ENCODE peak calls at places on chromosomes 11 and 22, in seven cellular contexts. N, Q, K, W, T, R and J are unnamed samples.

GRCh38 chr11:63610604-63611394 is 3.4 kb downstream of the PLAAT3 start:
- DNase-seq in T (no peak), W (no peak), K (no peak), N (no peak), R (no peak), Q (no peak), J (no peak)

GRCh38 chr11:105456950-105457349 is 152.9 kb upstream of the GRIA4 start:
- DNase-seq in W (no peak), R (no peak), Q (no peak), T (no peak), K (no peak), N (no peak), J (no peak)

GRCh38 chr11:77039491-77040400 is 5.5 kb downstream of the B3GNT6 start:
- DNase-seq in T (peak; percentile 80), W (peak; percentile 56), K (peak; percentile 53), R (no peak), Q (no peak), N (peak; percentile 44), J (peak; percentile 8)

GRCh38 chr11:126929186-126930085 is 71.1 kb downstream of the KIRREL3 start:
- DNase-seq in R (no peak), W (peak; percentile 94), T (no peak), K (no peak), N (no peak), Q (no peak), J (no peak)

GRCh38 chr11:101126551-101127347 is 2.9 kb downstream of the PGR start:
- DNase-seq in Q (no peak), K (peak; percentile 5), T (peak; percentile 86), N (peak; percentile 2), W (no peak), R (no peak), J (no peak)

GRCh38 chr11:103608566-103608965 is 427.9 kb upstream of the DDI1 start:
- DNase-seq in T (no peak), R (no peak), W (peak; percentile 72), K (no peak), Q (no peak), N (no peak), J (no peak)

GRCh38 chr11:110298298-110298765 is 1.9 kb upstream of the RDX start:
- DNase-seq in R (no peak), W (peak; percentile 37), T (no peak), Q (no peak), N (peak; percentile 60), K (no peak), J (no peak)

GRCh38 chr22:35649026-35649553 is 844 bp downstream of the APOL6 start:
- DNase-seq in W (no peak), R (no peak), Q (no peak), N (no peak), T (no peak), K (no peak), J (no peak)

DNA sequence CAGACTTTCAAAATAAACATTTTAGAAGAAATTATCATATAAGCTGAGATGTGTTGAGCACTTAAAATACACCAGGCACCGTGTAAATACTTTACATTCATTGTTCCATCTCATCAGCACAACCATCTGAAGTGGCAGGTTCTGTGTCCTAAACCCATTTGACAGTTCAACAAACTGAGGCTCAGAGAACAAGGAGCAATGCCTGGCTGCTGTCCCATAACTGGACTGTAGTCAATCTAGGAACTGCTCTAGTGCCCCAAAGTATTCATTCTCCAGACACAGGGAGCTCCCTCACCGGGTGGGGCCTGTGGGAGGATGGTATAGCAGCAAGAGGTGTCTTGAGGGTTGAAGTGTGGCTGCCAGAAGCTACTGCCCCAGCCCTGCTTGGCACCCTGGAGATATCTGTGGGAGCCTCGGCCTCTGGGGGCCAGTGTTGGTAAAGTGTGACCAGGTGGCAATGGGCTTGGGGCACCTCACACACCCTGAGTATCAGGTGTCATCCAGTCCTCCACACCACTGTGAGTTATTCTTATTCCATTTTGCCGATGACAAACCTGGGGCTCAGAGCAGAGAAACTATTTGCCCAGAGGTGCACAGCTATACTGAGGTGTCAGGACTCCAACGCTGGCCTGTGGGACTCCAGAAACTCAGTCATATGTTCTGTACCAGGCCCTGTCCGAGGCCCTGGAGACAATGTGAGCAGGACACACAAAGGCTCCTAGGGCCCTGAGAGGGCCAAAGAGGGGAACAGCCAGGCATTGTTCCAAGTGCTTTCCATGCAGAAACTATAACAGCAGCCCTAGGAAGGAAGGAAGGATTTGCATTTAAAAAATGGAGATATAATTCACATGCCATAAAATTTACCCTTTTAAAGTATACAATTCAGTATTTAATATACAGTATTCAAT is 45.9 kb upstream of the KLHL35 start:
- DNase-seq in Q (no peak), N (no peak), R (no peak), W (no peak), T (no peak), K (peak; percentile 57), J (no peak)
- H3K4me1 ChIP-seq in Q (peaks cover 20% of the 10 kb centered on the region), N (peaks cover 56% of the 10 kb centered on the region), R (peaks cover 19% of the 10 kb centered on the region), W (peaks cover 15% of the 10 kb centered on the region), T (peaks cover 7% of the 10 kb centered on the region), K (peaks cover 25% of the 10 kb centered on the region), J (peaks cover 24% of the 10 kb centered on the region)

GRCh38 chr11:36447514-36447913 is 62.6 kb downstream of the TRAF6 start:
- DNase-seq in W (peak; percentile 61), Q (no peak), R (no peak), N (no peak), T (no peak), K (no peak), J (no peak)

GRCh38 chr11:36446135-36446534 is 63.9 kb downstream of the TRAF6 start:
- DNase-seq in R (no peak), T (no peak), Q (no peak), K (no peak), N (no peak), W (no peak), J (no peak)

GRCh38 chr11:36450391-36450714 is 59.7 kb downstream of the TRAF6 start:
- DNase-seq in W (no peak), R (no peak), K (no peak), T (no peak), N (no peak), Q (no peak), J (no peak)

GRCh38 chr11:36449566-36450390 is 60.3 kb downstream of the TRAF6 start:
- DNase-seq in Q (no peak), K (no peak), T (no peak), W (peak; percentile 62), R (no peak), N (no peak), J (no peak)

DNA sequence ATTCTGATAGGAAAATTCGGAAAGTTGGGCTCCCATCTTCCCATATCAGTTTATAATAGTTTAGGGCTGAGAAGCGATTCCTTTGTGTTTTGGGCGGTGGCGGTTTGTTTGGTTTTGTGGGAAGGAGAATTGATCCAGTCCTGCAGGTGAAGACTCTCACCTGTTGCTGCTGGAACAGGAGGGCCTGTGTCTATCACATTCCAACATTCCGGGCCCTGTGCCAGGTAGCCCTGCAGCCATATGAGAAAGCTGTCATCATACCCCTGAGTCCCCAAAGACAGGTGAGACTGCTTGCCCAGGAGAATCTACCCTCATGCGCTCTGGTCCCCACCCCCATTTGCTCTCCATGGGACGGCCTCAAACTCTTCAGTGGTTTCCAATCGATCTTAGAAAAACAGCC is 62.1 kb downstream of the TRAF6 start:
- DNase-seq in T (no peak), K (no peak), Q (no peak), N (peak; percentile 50), W (no peak), R (no peak), J (no peak)
- H3K27me3 ChIP-seq in T (no peaks in the 10 kb centered on the region), K (no peaks in the 10 kb centered on the region), Q (no peaks in the 10 kb centered on the region), N (no peaks in the 10 kb centered on the region), W (peaks cover 2% of the 10 kb centered on the region), R (no peaks in the 10 kb centered on the region), J (no peaks in the 10 kb centered on the region)

GRCh38 chr22:23213031-23213555 is 32.8 kb downstream of the BCR start:
- DNase-seq in Q (no peak), T (no peak), N (no peak), R (no peak), K (no peak), W (no peak), J (no peak)

GRCh38 chr22:23211622-23212021 is 31.3 kb downstream of the BCR start:
- DNase-seq in T (no peak), K (no peak), R (no peak), N (no peak), W (no peak), Q (no peak), J (no peak)

GRCh38 chr22:23213581-23214341 is 33.5 kb downstream of the BCR start:
- DNase-seq in R (no peak), T (no peak), N (no peak), K (peak; percentile 94), Q (no peak), W (no peak), J (no peak)

GRCh38 chr22:23210428-23211170 is 30.3 kb downstream of the BCR start:
- DNase-seq in W (no peak), N (no peak), T (no peak), K (no peak), R (no peak), Q (no peak), J (no peak)

DNA sequence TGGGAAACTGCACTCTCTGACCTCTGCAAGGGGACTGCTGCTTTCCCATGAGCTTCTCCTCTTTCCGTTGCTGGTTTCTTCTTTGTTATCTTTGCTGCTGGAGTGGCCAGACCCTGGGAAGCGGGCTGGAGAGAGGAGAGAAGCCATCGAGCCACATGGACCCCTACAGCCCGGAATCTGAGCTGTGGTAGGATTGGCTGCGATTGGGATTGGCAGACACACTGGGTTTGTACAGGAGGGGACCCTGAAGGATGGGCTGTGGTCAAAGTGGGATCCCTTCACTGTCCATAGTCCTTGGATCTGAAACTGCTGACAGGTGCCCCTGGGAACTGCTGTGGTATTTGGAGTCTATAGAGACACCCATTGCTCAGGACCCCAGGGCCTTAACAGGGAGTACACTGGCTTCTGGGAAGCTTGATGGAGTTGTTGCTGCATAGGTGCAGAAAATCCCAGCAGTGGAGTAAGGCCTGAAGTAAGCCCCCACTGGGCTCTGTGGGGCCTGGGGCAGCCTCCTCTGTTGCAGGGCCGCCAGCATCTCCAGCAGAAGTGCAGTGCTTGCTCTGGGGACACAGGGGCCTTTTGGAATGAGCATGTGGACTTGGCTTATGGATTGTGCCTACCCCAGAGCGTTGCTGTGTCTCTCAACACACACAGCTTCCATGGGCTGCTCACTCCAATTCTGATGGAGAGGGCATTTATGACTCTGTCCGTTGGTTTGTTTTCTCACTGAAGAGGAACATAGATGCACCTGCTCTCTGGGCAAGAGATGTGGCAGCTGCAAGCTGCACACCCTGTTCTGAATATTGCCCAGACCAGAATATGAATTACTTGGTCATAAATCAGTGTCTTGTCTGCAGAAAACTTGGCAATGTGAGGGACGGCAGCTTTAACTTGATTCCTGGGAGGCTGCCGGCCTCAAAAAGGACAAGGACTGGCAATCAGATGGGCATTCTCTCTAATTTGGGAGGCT is 32.0 kb downstream of the BCR start:
- DNase-seq in K (no peak), N (no peak), R (no peak), T (no peak), Q (no peak), W (no peak), J (no peak)
- H3K4me1 ChIP-seq in K (peaks cover 52% of the 10 kb centered on the region), N (peaks cover 45% of the 10 kb centered on the region), R (peaks cover 42% of the 10 kb centered on the region), T (peaks cover 28% of the 10 kb centered on the region), Q (peaks cover 11% of the 10 kb centered on the region), W (peaks cover 8% of the 10 kb centered on the region), J (peaks cover 55% of the 10 kb centered on the region)

DNA sequence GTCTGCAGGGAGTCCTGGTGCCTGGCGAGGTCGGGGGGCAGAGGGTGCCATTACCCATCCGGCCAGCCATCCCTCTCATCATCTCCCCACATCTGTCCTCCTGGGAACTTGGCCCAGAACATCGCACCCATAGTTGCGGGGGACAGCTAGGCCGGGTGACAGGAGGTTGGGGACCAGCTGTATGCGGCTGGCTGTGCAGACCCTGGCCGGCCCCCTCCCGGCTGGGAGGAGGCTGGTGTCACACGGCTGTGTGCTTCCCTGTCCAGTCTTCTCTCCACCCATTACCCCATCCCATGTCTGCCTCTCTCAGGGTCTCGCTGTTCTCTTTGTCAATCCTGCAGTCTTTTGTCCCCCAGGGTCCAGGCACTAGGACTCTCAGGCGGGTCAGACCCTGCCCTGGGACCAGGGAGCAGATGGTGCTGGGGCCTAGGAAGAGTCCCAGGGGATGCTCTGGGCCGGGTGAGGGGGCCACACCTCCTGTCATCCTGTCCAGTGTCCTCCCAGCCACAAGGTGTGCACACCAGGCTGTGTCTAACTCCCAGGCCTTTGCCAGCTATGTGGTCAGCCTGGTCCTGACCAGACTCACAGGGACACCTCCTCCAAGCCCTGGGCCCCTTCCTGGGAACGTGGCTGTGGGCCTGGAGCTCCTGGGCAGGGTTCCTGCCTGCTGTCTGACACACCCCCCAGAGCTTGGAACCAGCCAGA is 6.4 kb upstream of the TBX1 start:
- DNase-seq in Q (no peak), T (no peak), R (no peak), W (no peak), N (no peak), K (no peak), J (no peak)
- H3K27me3 ChIP-seq in Q (peaks cover 26% of the 10 kb centered on the region), T (no peaks in the 10 kb centered on the region), R (peaks cover 60% of the 10 kb centered on the region), W (peaks cover 55% of the 10 kb centered on the region), N (no peaks in the 10 kb centered on the region), K (peaks cover 25% of the 10 kb centered on the region), J (peaks cover 14% of the 10 kb centered on the region)